ENCODE peak calls at places on chromosome 1, in four cellular contexts. X, C, W and F are unnamed samples.

GRCh38 chr1:67256291-67257172 is 51.1 kb upstream of the IL12RB2 start:
- DNase-seq in C (no peak), W (peak), X (no peak), F (peak)

GRCh38 chr1:211698161-211699026 is 23.0 kb upstream of the NEK2 start:
- DNase-seq in C (peak), X (peak), W (peak), F (peak)

GRCh38 chr1:24696033-24696755 is 49.1 kb upstream of the CLIC4 start:
- DNase-seq in W (no peak), X (no peak), C (no peak), F (no peak)

GRCh38 chr1:78491311-78492071 is 717 bp downstream of the PTGFR start:
- DNase-seq in C (peak), W (peak), X (no peak), F (peak)

GRCh38 chr1:61743716-61744620 is 1.7 kb downstream of the PATJ start:
- DNase-seq in C (no peak), X (no peak), W (no peak), F (peak)

GRCh38 chr1:223363057-223363855 is 720 bp downstream of the SUSD4 start:
- DNase-seq in W (no peak), C (peak), X (peak), F (peak)

GRCh38 chr1:85934531-85934930 is 222.0 kb downstream of the COL24A1 start:
- DNase-seq in W (peak), X (no peak), C (no peak), F (no peak)

GRCh38 chr1:197437891-197438853 is 170.1 kb downstream of the CRB1 start:
- DNase-seq in X (no peak), W (no peak), C (no peak), F (no peak)

GRCh38 chr1:40979241-40980067 is at the start of gene CTPS1:
- DNase-seq in C (peak), W (peak), X (peak), F (peak)

GRCh38 chr1:184051138-184051484 is 419 bp upstream of the TSEN15 start:
- DNase-seq in X (no peak), W (no peak), C (no peak), F (peak)

GRCh38 chr1:65344171-65344570 is 34.8 kb downstream of the DNAJC6 start:
- DNase-seq in X (no peak), W (peak), C (no peak), F (no peak)

GRCh38 chr1:212858461-212859265 is 588 bp downstream of the FLVCR1 start:
- DNase-seq in W (peak), X (peak), C (no peak), F (peak)

GRCh38 chr1:214192825-214193643 is 87.9 kb upstream of the SMYD2 start:
- DNase-seq in C (no peak), W (no peak), X (no peak), F (peak)

GRCh38 chr1:227343727-227344551 is 25.6 kb upstream of the CDC42BPA start:
- DNase-seq in C (no peak), W (peak), X (no peak), F (peak)

GRCh38 chr1:177936016-177936415 is 33.8 kb downstream of the SEC16B start:
- DNase-seq in X (no peak), W (no peak), C (no peak), F (no peak)

GRCh38 chr1:19682257-19682656 is 17.6 kb downstream of the HTR6 start:
- DNase-seq in X (no peak), C (no peak), W (peak), F (peak)

GRCh38 chr1:225407755-225408154 is 20.1 kb downstream of the LBR start:
- DNase-seq in W (no peak), C (no peak), X (no peak), F (no peak)

GRCh38 chr1:1001631-1002300 is 1.9 kb upstream of the HES4 start:
- DNase-seq in C (peak), W (peak), X (peak), F (no peak)

GRCh38 chr1:183366116-183366515 is 52.1 kb downstream of the NMNAT2 start:
- DNase-seq in C (no peak), W (no peak), X (no peak), F (no peak)

GRCh38 chr1:18351735-18352134 is 129.0 kb upstream of the KLHDC7A start:
- DNase-seq in C (no peak), X (no peak), W (no peak), F (no peak)

GRCh38 chr1:207941664-207942063 is 30.7 kb upstream of the CD34 start:
- DNase-seq in W (peak), C (peak), X (no peak), F (peak)

GRCh38 chr1:111777301-111777700 is 21.6 kb downstream of the DDX20 start:
- DNase-seq in X (no peak), W (no peak), C (no peak), F (no peak)

GRCh38 chr1:15719721-15720120 is 16.3 kb upstream of the SLC25A34 start:
- DNase-seq in X (no peak), W (peak), C (no peak), F (no peak)
- TF ChIP-seq CTCF in X (no peak), W (no peak), C (no peak), F (no peak)

DNA sequence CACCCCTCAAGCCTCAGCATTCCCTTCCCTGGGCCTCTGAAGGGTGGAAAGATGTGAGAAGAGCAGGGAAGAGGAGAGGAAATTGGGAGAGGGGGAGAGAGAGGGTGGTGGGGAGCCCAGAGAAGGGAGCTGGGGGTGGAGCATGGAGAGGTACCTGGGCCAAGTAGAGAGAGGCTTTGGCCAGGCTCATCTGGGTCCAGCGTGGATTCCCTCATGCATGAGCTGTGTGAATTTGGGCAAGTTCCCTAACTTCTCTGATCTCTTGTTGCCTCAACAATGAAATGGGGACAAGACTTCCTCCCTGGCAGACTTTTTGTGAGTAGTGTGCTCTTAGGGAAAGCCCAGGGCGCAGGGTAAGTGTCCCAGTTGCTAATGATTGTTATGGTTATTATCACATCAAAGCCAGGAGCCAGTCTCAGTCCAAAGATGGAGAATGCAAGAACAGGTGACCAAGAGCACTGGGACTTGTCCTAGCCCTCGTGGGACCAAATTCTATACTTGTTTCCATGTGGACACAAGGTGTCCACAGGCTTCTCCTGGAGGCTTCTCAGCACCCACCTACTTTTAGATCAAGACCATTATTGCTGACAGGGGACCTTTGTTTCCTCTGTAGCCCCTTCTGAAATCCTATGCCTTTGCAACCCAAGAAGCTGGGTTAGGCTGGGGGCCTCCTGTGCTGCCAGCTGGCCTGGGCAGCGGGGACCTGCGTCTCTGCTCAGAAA is 13.9 kb downstream of the IL6R start:
- DNase-seq in C (no peak), W (no peak), X (no peak), F (no peak)
- H3K4me3 ChIP-seq in C (peak), W (no peak), X (peak), F (no peak)

GRCh38 chr1:198829948-198830347 is 191.1 kb downstream of the PTPRC start:
- DNase-seq in C (no peak), X (no peak), W (peak), F (peak)
- TF ChIP-seq CTCF in C (no peak), X (no peak), W (peak), F (peak)

GRCh38 chr1:4671828-4672227 is 17.4 kb downstream of the AJAP1 start:
- DNase-seq in C (no peak), X (no peak), W (no peak), F (no peak)

GRCh38 chr1:4675454-4676186 is 21.2 kb downstream of the AJAP1 start:
- DNase-seq in C (no peak), X (no peak), W (no peak), F (no peak)

GRCh38 chr1:4674676-4675075 is 20.3 kb downstream of the AJAP1 start:
- DNase-seq in X (no peak), W (no peak), C (no peak), F (no peak)

GRCh38 chr1:4674117-4674516 is 19.7 kb downstream of the AJAP1 start:
- DNase-seq in W (no peak), X (no peak), C (no peak), F (no peak)

GRCh38 chr1:4673494-4673893 is 19.1 kb downstream of the AJAP1 start:
- DNase-seq in X (no peak), C (no peak), W (no peak), F (no peak)
- H3K4me3 ChIP-seq in X (no peak), C (no peak), W (no peak), F (no peak)

GRCh38 chr1:6419803-6420593 is at the start of gene HES2:
- DNase-seq in W (no peak), X (no peak), C (no peak), F (no peak)

GRCh38 chr1:6419397-6419802 is 319 bp downstream of the HES2 start:
- DNase-seq in W (no peak), C (no peak), X (no peak), F (no peak)

GRCh38 chr1:6416906-6417305 is 2.8 kb downstream of the HES2 start:
- DNase-seq in X (no peak), W (no peak), C (no peak), F (no peak)

GRCh38 chr1:6418668-6419396 is 887 bp downstream of the HES2 start:
- DNase-seq in C (no peak), W (no peak), X (no peak), F (no peak)

DNA sequence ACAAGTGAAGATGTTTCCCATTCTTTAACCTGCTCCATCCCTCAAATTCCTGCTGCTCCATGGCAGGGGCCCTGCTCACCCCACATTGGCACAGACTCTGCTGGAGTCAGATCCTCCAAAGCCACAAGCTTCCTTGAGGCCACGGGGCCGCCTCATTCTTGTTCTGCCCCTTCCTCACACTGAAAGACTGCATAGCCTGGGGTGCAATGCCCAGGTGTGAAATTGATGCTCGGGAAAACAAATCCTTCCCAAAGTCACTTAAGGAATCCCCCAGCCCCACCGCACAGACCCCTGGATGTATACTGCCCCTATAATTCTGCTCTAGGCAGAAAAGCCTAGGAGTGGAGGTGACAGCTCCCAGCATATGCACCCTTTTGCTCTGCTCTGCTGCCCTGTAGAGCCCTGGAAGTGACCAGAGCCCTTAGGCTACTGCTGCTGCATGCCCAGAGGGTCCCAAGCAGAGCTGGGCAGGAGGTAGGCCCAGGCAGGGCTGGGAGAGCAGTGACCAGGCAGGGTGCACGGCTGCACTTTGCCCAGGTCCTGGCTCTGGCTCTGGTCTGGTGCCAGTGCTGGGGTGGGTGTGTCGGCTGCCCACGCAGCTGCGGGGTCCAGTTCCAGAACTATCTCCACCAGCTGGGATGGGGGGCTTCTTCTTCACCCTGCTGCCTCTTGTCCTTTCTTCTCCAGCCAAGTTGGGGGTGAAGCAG is 1.6 kb downstream of the HES2 start:
- DNase-seq in C (no peak), W (no peak), X (no peak), F (no peak)
- TF ChIP-seq CTCF in C (no peak), W (no peak), X (no peak), F (no peak)

GRCh38 chr1:9184749-9185148 is 49.8 kb upstream of the H6PD start:
- DNase-seq in C (no peak), X (no peak), W (no peak), F (no peak)

GRCh38 chr1:9182784-9183257 is 51.8 kb upstream of the H6PD start:
- DNase-seq in W (no peak), C (peak), X (no peak), F (no peak)

GRCh38 chr1:9181990-9182783 is 52.4 kb upstream of the H6PD start:
- DNase-seq in X (no peak), W (peak), C (peak), F (peak)

GRCh38 chr1:9183898-9184297 is 50.7 kb upstream of the H6PD start:
- DNase-seq in W (no peak), X (no peak), C (no peak), F (no peak)

GRCh38 chr1:9183441-9183840 is 51.1 kb upstream of the H6PD start:
- DNase-seq in C (no peak), W (peak), X (no peak), F (no peak)
- H3K4me3 ChIP-seq in C (peak), W (peak), X (no peak), F (peak)

GRCh38 chr1:201895120-201895665 is 6.5 kb downstream of the SHISA4 start:
- DNase-seq in X (no peak), C (no peak), W (no peak), F (no peak)

GRCh38 chr1:201898240-201898894 is 9.7 kb downstream of the SHISA4 start:
- DNase-seq in C (no peak), W (no peak), X (no peak), F (no peak)

GRCh38 chr1:201898992-201899391 is 10.3 kb downstream of the SHISA4 start:
- DNase-seq in X (no peak), C (no peak), W (no peak), F (no peak)

GRCh38 chr1:201895913-201896807 is 7.5 kb downstream of the SHISA4 start:
- DNase-seq in C (peak), X (peak), W (peak), F (peak)

GRCh38 chr1:201896951-201897391 is 8.3 kb downstream of the SHISA4 start:
- DNase-seq in X (no peak), W (no peak), C (no peak), F (no peak)
- TF ChIP-seq CTCF in X (no peak), W (peak), C (no peak), F (peak)

DNA sequence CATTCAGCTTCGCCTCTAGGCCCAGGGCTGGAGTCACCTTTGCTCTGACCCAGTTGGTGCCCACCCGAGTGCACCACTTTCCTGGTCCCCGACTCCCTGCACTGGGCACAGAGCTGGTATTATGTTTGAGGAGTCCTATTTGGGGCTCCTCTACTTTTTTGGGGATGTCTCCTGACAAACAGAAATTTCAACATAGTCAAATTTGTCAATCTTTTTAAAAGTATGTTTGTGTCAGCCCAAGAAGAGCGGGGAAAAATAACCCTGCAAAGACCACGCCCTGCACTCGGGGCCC is 11.6 kb downstream of the FAM229A start:
- DNase-seq in W (no peak), X (no peak), C (no peak), F (no peak)
- H3K4me3 ChIP-seq in W (no peak), X (no peak), C (peak), F (peak)

GRCh38 chr1:247329097-247329617 is 2.5 kb downstream of the ZNF496 start:
- DNase-seq in W (no peak), X (no peak), C (no peak), F (no peak)
- TF ChIP-seq CTCF in W (no peak), X (no peak), C (no peak), F (no peak)

DNA sequence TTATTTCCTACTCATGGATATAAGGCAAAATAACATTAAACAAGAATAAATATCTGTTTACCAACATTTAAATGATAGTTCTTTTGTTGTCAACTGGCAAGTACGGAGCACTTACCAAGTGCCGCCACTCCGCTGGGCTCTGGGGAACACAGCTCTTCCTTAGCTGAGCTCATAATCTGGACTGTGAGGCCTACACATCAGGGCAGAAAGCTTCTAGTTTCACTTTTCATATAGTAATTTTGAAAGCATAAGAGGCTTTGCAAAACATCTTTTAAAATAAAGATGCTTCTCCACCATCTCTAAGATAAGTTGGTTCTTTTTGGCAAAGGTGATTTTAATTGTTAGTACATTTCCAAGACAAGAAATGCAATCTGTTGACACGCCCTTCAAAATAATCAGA is 239.6 kb upstream of the C1orf105 start:
- DNase-seq in X (peak), W (peak), C (peak), F (peak)
- H3K4me3 ChIP-seq in X (peak), W (peak), C (peak), F (no peak)